ENCODE peak calls at places on chromosomes 4 and X, in four cellular contexts. N is mesenchymal stem cell, D is cardiac muscle cell, Y is heart left ventricle. E is an unnamed sample.
A peak's percentile ranks its signal among the peaks of the same experiment; 100 is the strongest.

GRCh38 chr4:179624768-179625181 is 2182.5 kb upstream of the AGA start:
- DNase-seq in Y (no peak), D (no peak), N (peak; percentile 88), E (peak; percentile 27)

GRCh38 chr4:54192811-54193210 is 36.3 kb upstream of the PDGFRA start:
- DNase-seq in D (no peak), N (no peak), Y (no peak), E (no peak)

GRCh38 chr4:144564358-144564757 is 81.6 kb upstream of the HHIP start:
- DNase-seq in D (peak; percentile 47), N (no peak), Y (no peak), E (no peak)

GRCh38 chr4:33649015-33649414 is 2595.3 kb downstream of the ARAP2 start:
- DNase-seq in D (peak; percentile 66), Y (no peak), N (peak; percentile 67), E (peak; percentile 10)

GRCh38 chrX:107628662-107629532 is 587 bp downstream of the PRPS1 start:
- DNase-seq in Y (no peak), N (peak; percentile 39), D (peak; percentile 30), E (peak; percentile 62)

GRCh38 chr4:37981844-37982720 is 21.9 kb downstream of the PTTG2 start:
- DNase-seq in Y (no peak), N (no peak), D (peak; percentile 30), E (no peak)

GRCh38 chr4:141058739-141059507 is 74.3 kb downstream of the RNF150 start:
- DNase-seq in D (no peak), Y (no peak), N (peak; percentile 70), E (no peak)

GRCh38 chr4:7049739-7050138 is 6.6 kb downstream of the TADA2B start:
- DNase-seq in D (no peak), Y (no peak), N (no peak), E (no peak)

GRCh38 chr4:2415881-2416563 is 2.4 kb downstream of the ZFYVE28 start:
- DNase-seq in Y (no peak), N (no peak), D (no peak), E (no peak)

GRCh38 chrX:114841051-114841450 is 176.4 kb downstream of the IL13RA2 start:
- DNase-seq in Y (no peak), N (peak; percentile 0), D (no peak), E (peak; percentile 4)

GRCh38 chr4:30718889-30719252 is 1.3 kb upstream of the PCDH7 start:
- DNase-seq in Y (no peak), N (peak; percentile 52), D (peak; percentile 15), E (peak; percentile 40)

GRCh38 chrX:15761564-15762191 is 23.6 kb downstream of the CA5B start:
- DNase-seq in Y (no peak), D (peak; percentile 38), N (peak; percentile 46), E (no peak)

GRCh38 chrX:313546-313945 is 5.0 kb downstream of the GTPBP6 start:
- DNase-seq in D (no peak), N (no peak), Y (peak; percentile 19), E (no peak)

GRCh38 chr4:120034913-120035312 is 31.7 kb downstream of the MAD2L1 start:
- DNase-seq in Y (no peak), D (no peak), N (no peak), E (no peak)

GRCh38 chr4:79022529-79022928 is 83.3 kb upstream of the PAQR3 start:
- DNase-seq in D (no peak), N (no peak), Y (no peak), E (no peak)

GRCh38 chrX:10859353-10859752 is 239.0 kb upstream of the MID1 start:
- DNase-seq in D (no peak), Y (no peak), N (no peak), E (no peak)

GRCh38 chr4:76977731-76978350 is 28.3 kb downstream of the SEPTIN11 start:
- DNase-seq in N (peak; percentile 73), Y (no peak), D (peak; percentile 78), E (peak; percentile 75)

GRCh38 chrX:108359811-108360602 is 78.2 kb downstream of the COL4A6 start:
- DNase-seq in D (peak; percentile 3), N (peak; percentile 33), Y (no peak), E (no peak)

GRCh38 chr4:16417198-16417597 is 190.9 kb upstream of the TAPT1 start:
- DNase-seq in Y (no peak), D (no peak), N (no peak), E (no peak)

GRCh38 chr4:8742546-8742945 is 129.1 kb downstream of the HMX1 start:
- DNase-seq in Y (no peak), D (no peak), N (no peak), E (no peak)

GRCh38 chr4:79334783-79335182 is 8.9 kb upstream of the NAA11 start:
- DNase-seq in D (no peak), N (no peak), Y (no peak), E (no peak)

GRCh38 chr4:116925900-116926457 is 159.4 kb downstream of the TRAM1L1 start:
- DNase-seq in Y (no peak), D (no peak), N (peak; percentile 29), E (no peak)

GRCh38 chr4:41541697-41542096 is 3.7 kb downstream of the LIMCH1 start:
- DNase-seq in Y (no peak), D (peak; percentile 47), N (peak; percentile 48), E (no peak)

GRCh38 chr4:176805155-176805554 is 12.4 kb upstream of the VEGFC start:
- DNase-seq in Y (no peak), N (peak; percentile 59), D (peak; percentile 91), E (peak; percentile 38)

GRCh38 chr4:152102184-152103000 is 341.6 kb upstream of the GATB start:
- DNase-seq in Y (no peak), D (no peak), N (peak; percentile 78), E (peak; percentile 97)

GRCh38 chr4:76989391-76990061 is 40.0 kb downstream of the SEPTIN11 start:
- DNase-seq in N (no peak), D (no peak), Y (no peak), E (no peak)

GRCh38 chr4:155319506-155319905 is 57.3 kb downstream of the MAP9 start:
- DNase-seq in Y (no peak), N (no peak), D (no peak), E (no peak)

GRCh38 chr4:107036602-107037151 is 564 bp upstream of the DKK2 start:
- DNase-seq in D (no peak), N (peak; percentile 14), Y (peak; percentile 37), E (no peak)

GRCh38 chrX:87006561-87006960 is 511.0 kb upstream of the KLHL4 start:
- DNase-seq in Y (no peak), N (no peak), D (no peak), E (no peak)

GRCh38 chrX:8848921-8849320 is 47.7 kb upstream of the FAM9A start:
- DNase-seq in D (peak; percentile 48), Y (no peak), N (no peak), E (peak; percentile 46)

GRCh38 chrX:102767287-102767686 is 46.7 kb downstream of the GPRASP3 start:
- DNase-seq in N (no peak), Y (no peak), D (no peak), E (no peak)

GRCh38 chrX:47166126-47166525 is 21.1 kb downstream of the RBM10 start:
- DNase-seq in N (peak; percentile 18), D (peak; percentile 62), Y (no peak), E (no peak)

GRCh38 chr4:110396963-110397362 is 79.0 kb upstream of the ENPEP start:
- DNase-seq in D (no peak), Y (no peak), N (no peak), E (no peak)
- H3K27me3 ChIP-seq in D (no peaks in the 10 kb centered on the region), Y (no peaks in the 10 kb centered on the region), N (peaks cover 8% of the 10 kb centered on the region), E (no peaks in the 10 kb centered on the region)

DNA sequence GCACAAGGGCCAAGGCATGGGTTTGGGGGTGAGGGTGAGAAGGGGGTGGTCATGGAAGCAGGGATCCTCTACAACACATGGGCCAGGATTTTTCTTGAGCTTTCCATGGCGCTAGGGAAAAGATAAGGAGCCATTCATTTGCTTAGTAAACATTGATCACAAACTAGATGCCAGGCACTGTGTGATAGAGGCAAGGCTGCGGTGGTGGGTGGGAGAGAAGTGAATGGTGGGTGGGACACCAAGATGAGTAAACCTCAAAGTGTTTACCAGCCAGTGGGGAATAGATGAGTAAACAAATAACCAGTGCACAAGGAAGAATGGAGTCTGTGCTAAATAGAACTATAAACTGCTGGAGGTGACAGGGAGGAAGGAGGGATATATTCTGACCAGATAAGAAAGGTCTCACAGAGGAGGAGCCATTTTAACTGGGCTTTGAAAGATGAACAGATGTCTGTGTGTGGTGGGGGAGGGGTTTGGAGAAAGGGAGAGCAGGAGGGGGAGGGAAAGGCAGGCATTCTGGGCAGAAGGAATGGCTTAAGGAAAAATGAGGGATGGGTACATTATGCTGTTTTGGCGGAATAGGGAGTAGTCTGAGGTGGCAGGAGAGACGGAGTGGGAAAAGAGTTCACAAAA is 48.0 kb upstream of the LAS1L start:
- DNase-seq in N (no peak), D (no peak), Y (no peak), E (no peak)
- H3K36me3 ChIP-seq in N (no peaks in the 10 kb centered on the region), D (no peaks in the 10 kb centered on the region), Y (no peaks in the 10 kb centered on the region), E (no peaks in the 10 kb centered on the region)

DNA sequence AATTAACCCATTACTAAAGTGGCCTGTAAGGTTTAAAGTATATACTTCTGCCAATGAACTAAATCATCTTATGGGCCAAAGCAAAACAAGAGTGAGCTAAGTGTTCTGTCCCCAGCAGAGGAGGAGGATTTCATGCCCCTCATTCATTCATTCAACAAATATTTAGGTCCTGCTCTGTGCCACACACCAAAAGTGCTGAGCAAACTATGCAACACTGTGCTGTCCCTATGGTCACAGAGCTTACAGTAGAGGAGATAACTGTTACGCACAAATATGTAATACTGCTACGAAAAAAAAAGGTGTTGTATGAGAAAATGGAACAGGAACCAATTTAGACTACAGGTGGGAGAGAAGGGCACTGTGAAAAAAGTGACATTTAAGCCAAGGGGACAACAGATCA is 1.7 kb downstream of the SH3KBP1 start:
- DNase-seq in N (no peak), Y (no peak), D (no peak), E (no peak)
- H3K4me3 ChIP-seq in N (peak overlapping the region; percentile 74), Y (peak overlapping the region; percentile 83), D (no peak overlapping the region), E (no peak overlapping the region)

GRCh38 chr4:182854466-182854865 is 62.7 kb downstream of the DCTD start:
- DNase-seq in D (no peak), Y (no peak), N (no peak), E (no peak)

GRCh38 chr4:182853731-182854130 is 63.5 kb downstream of the DCTD start:
- DNase-seq in D (no peak), N (no peak), Y (no peak), E (no peak)

GRCh38 chr4:182855877-182856276 is 61.3 kb downstream of the DCTD start:
- DNase-seq in Y (no peak), N (no peak), D (no peak), E (no peak)

GRCh38 chr4:182856862-182857261 is 60.3 kb downstream of the DCTD start:
- DNase-seq in N (no peak), Y (no peak), D (no peak), E (no peak)

GRCh38 chr4:182855312-182855711 is 61.9 kb downstream of the DCTD start:
- DNase-seq in Y (no peak), D (no peak), N (no peak), E (no peak)
- H3K27me3 ChIP-seq in Y (no peaks in the 10 kb centered on the region), D (no peaks in the 10 kb centered on the region), N (no peaks in the 10 kb centered on the region), E (no peaks in the 10 kb centered on the region)

E was measured in bronchial epithelial cell.